ENCODE peak calls at places on chromosomes 5 and 9, in nine cellular contexts. N is kidney tubule cell, K is GM10248, F is glutamatergic neuron, Q is AG08395, D is COR-L47, X is tibial artery, M is HS-5, V is EH. E is an unnamed sample.
A peak's percentile ranks its signal among the peaks of the same experiment; 100 is the strongest.

GRCh38 chr9:97598461-97599288 is 34.5 kb downstream of the TSTD2 start:
- DNase-seq in N (peak; percentile 77), K (peak; percentile 81), F (peak; percentile 70), Q (peak; percentile 82), D (peak; percentile 68), X (peak; percentile 86), M (peak; percentile 28), V (peak; percentile 81), E (peak; percentile 88)

GRCh38 chr5:175614223-175614622 is 43.6 kb upstream of the HRH2 start:
- DNase-seq in N (no peak), K (no peak), F (no peak), Q (no peak), D (no peak), X (no peak), M (no peak), V (no peak), E (no peak)

GRCh38 chr9:117487555-117488175 is 72.8 kb upstream of the ASTN2 start:
- DNase-seq in N (peak; percentile 78), K (peak; percentile 65), F (peak; percentile 91), Q (peak; percentile 70), D (peak; percentile 95), X (peak; percentile 71), M (no peak), V (peak; percentile 70), E (peak; percentile 9)

GRCh38 chr9:6305954-6306563 is 22.1 kb upstream of the TPD52L3 start:
- DNase-seq in N (peak; percentile 61), K (peak; percentile 42), F (no peak), Q (peak; percentile 51), D (peak; percentile 38), X (no peak), M (peak; percentile 16), V (peak; percentile 38), E (peak; percentile 82)

GRCh38 chr5:152811985-152812384 is 406.9 kb upstream of the NMUR2 start:
- DNase-seq in N (no peak), K (no peak), F (no peak), Q (no peak), D (no peak), X (no peak), M (no peak), V (peak; percentile 0), E (no peak)

GRCh38 chr5:74801197-74801596 is 34.1 kb downstream of the NSA2 start:
- DNase-seq in N (no peak), K (no peak), F (no peak), Q (no peak), D (no peak), X (no peak), M (no peak), V (no peak), E (no peak)

GRCh38 chr5:137345396-137345795 is 153.7 kb downstream of the SPOCK1 start:
- DNase-seq in N (no peak), K (no peak), F (no peak), Q (no peak), D (no peak), X (no peak), M (no peak), V (no peak), E (no peak)

GRCh38 chr5:72599519-72600400 is 92.5 kb upstream of the ZNF366 start:
- DNase-seq in N (peak; percentile 88), K (no peak), F (no peak), Q (peak; percentile 43), D (no peak), X (no peak), M (peak; percentile 25), V (peak; percentile 78), E (peak; percentile 43)

GRCh38 chr5:174307656-174308271 is 262.3 kb downstream of the NSG2 start:
- DNase-seq in N (no peak), K (no peak), F (no peak), Q (no peak), D (no peak), X (no peak), M (no peak), V (no peak), E (no peak)

GRCh38 chr5:136058031-136058971 is 29.5 kb downstream of the TGFBI start:
- DNase-seq in N (peak; percentile 98), K (no peak), F (no peak), Q (peak; percentile 79), D (no peak), X (peak; percentile 86), M (peak; percentile 99), V (peak; percentile 99), E (peak; percentile 96)

GRCh38 chr5:150061538-150061995 is 24.8 kb downstream of the CSF1R start:
- DNase-seq in N (no peak), K (no peak), F (no peak), Q (no peak), D (no peak), X (peak; percentile 56), M (no peak), V (no peak), E (no peak)

GRCh38 chr9:33818832-33819500 is 2.0 kb downstream of the UBE2R2 start:
- DNase-seq in N (no peak), K (no peak), F (no peak), Q (peak; percentile 55), D (no peak), X (no peak), M (peak; percentile 40), V (peak; percentile 66), E (peak; percentile 60)

GRCh38 chr9:103816146-103816545 is 278.0 kb upstream of the SMC2 start:
- DNase-seq in N (no peak), K (no peak), F (no peak), Q (no peak), D (no peak), X (no peak), M (no peak), V (no peak), E (no peak)

GRCh38 chr5:32503261-32503660 is 58.7 kb upstream of the ZFR start:
- DNase-seq in N (no peak), K (no peak), F (no peak), Q (no peak), D (no peak), X (no peak), M (no peak), V (no peak), E (no peak)

GRCh38 chr5:151740336-151740942 is 18.0 kb downstream of the ATOX1 start:
- DNase-seq in N (peak; percentile 83), K (peak; percentile 76), F (peak; percentile 50), Q (peak; percentile 83), D (peak; percentile 19), X (peak; percentile 84), M (peak; percentile 85), V (peak; percentile 98), E (peak; percentile 95)

GRCh38 chr5:68320094-68320986 is 104.8 kb downstream of the PIK3R1 start:
- DNase-seq in N (peak; percentile 83), K (no peak), F (no peak), Q (no peak), D (no peak), X (no peak), M (no peak), V (peak; percentile 56), E (no peak)

GRCh38 chr9:134863306-134863902 is 17.2 kb upstream of the FCN2 start:
- DNase-seq in N (no peak), K (no peak), F (no peak), Q (no peak), D (no peak), X (no peak), M (no peak), V (no peak), E (no peak)

GRCh38 chr5:139725073-139725830 is 70.4 kb upstream of the PSD2 start:
- DNase-seq in N (peak; percentile 92), K (no peak), F (peak; percentile 24), Q (peak; percentile 94), D (no peak), X (peak; percentile 94), M (peak; percentile 60), V (peak; percentile 94), E (peak; percentile 91)

GRCh38 chr5:140221697-140222223 is 46.8 kb downstream of the CYSTM1 start:
- DNase-seq in N (peak; percentile 81), K (no peak), F (no peak), Q (peak; percentile 80), D (no peak), X (no peak), M (peak; percentile 82), V (peak; percentile 87), E (peak; percentile 72)

GRCh38 chr5:15889001-15889400 is 290.6 kb downstream of the MARCHF11 start:
- DNase-seq in N (peak; percentile 61), K (no peak), F (no peak), Q (no peak), D (no peak), X (no peak), M (no peak), V (no peak), E (no peak)

GRCh38 chr5:172065431-172066065 is 59.1 kb upstream of the FBXW11 start:
- DNase-seq in N (peak; percentile 47), K (no peak), F (no peak), Q (no peak), D (no peak), X (no peak), M (no peak), V (peak; percentile 23), E (peak; percentile 47)

GRCh38 chr9:134436926-134437325 is 110.7 kb downstream of the RXRA start:
- DNase-seq in N (no peak), K (no peak), F (no peak), Q (no peak), D (no peak), X (no peak), M (no peak), V (no peak), E (no peak)

GRCh38 chr5:135398160-135398854 is 724 bp downstream of the MACROH2A1 start:
- DNase-seq in N (peak; percentile 66), K (peak; percentile 38), F (peak; percentile 40), Q (no peak), D (peak; percentile 87), X (no peak), M (no peak), V (peak; percentile 47), E (peak; percentile 71)

GRCh38 chr5:180215738-180216630 is 7.0 kb upstream of the RASGEF1C start:
- DNase-seq in N (no peak), K (no peak), F (no peak), Q (no peak), D (no peak), X (no peak), M (no peak), V (no peak), E (no peak)

GRCh38 chr5:36040651-36041536 is 25.8 kb downstream of the UGT3A2 start:
- DNase-seq in N (no peak), K (no peak), F (no peak), Q (no peak), D (peak; percentile 46), X (no peak), M (no peak), V (no peak), E (no peak)

GRCh38 chr5:140443-140829 is 48.5 kb downstream of the PLEKHG4B start:
- DNase-seq in N (no peak), K (peak; percentile 13), F (no peak), Q (no peak), D (no peak), X (no peak), M (no peak), V (no peak), E (no peak)

GRCh38 chr5:172911976-172912375 is 47.2 kb upstream of the RPL26L1 start:
- DNase-seq in N (no peak), K (no peak), F (no peak), Q (no peak), D (no peak), X (no peak), M (no peak), V (no peak), E (peak; percentile 19)

GRCh38 chr5:112635276-112635675 is 102.4 kb upstream of the APC start:
- DNase-seq in N (peak; percentile 22), K (no peak), F (no peak), Q (no peak), D (no peak), X (no peak), M (no peak), V (no peak), E (no peak)

GRCh38 chr5:1383886-1384401 is 39.0 kb upstream of the CLPTM1L start:
- DNase-seq in N (no peak), K (no peak), F (no peak), Q (no peak), D (no peak), X (no peak), M (no peak), V (no peak), E (no peak)

GRCh38 chr9:73806876-73807275 is 655.2 kb downstream of the ANXA1 start:
- DNase-seq in N (no peak), K (no peak), F (no peak), Q (no peak), D (no peak), X (no peak), M (no peak), V (no peak), E (no peak)

GRCh38 chr9:93911871-93912554 is 43.1 kb downstream of the BARX1 start:
- DNase-seq in N (no peak), K (no peak), F (no peak), Q (no peak), D (peak; percentile 79), X (no peak), M (no peak), V (no peak), E (no peak)

E was measured in adipocyte.